ENCODE peak calls at places on chromosomes 2 and 18, in ten cellular contexts. H is neural progenitor cell; Q is HCT116; Y is A549; I is ovary; N is CD8-positive, alpha-beta T cell; R is left ventricle myocardium inferior; G is heart right ventricle; B is A673; P is upper lobe of right lung. O is an unnamed sample.

GRCh38 chr2:45011621-45012602 is 2.7 kb upstream of the SIX2 start:
- DNase-seq in H (no peak), Q (no peak), Y (no peak), I (no peak), N (no peak), R (no peak), G (no peak), B (no peak), P (no peak), O (no peak)

GRCh38 chr18:8333961-8334360 is 275.3 kb upstream of the RAB12 start:
- DNase-seq in H (peak; percentile 38), Q (no peak), Y (no peak), I (no peak), N (no peak), R (no peak), G (no peak), B (no peak), P (no peak), O (no peak)

GRCh38 chr18:24935896-24936295 is 416.1 kb downstream of the ZNF521 start:
- DNase-seq in H (no peak), Q (no peak), Y (no peak), I (no peak), N (no peak), R (no peak), G (no peak), B (no peak), P (no peak), O (no peak)

GRCh38 chr18:71951021-71951420 is 593.1 kb downstream of the CBLN2 start:
- DNase-seq in H (peak; percentile 29), Q (no peak), Y (no peak), I (no peak), N (no peak), R (no peak), G (no peak), B (no peak), P (no peak), O (no peak)

GRCh38 chr2:43302311-43303051 is 76.1 kb upstream of the ZFP36L2 start:
- DNase-seq in H (no peak), Q (no peak), Y (no peak), I (no peak), N (no peak), R (no peak), G (no peak), B (no peak), P (no peak), O (no peak)

GRCh38 chr2:3741372-3741771 is 38.0 kb downstream of the DCDC2C start:
- DNase-seq in H (no peak), Q (no peak), Y (no peak), I (no peak), N (no peak), R (no peak), G (no peak), B (peak; percentile 66), P (no peak), O (no peak)

GRCh38 chr2:231545105-231545902 is 15.1 kb upstream of the NMUR1 start:
- DNase-seq in H (no peak), Q (no peak), Y (no peak), I (no peak), N (peak; percentile 20), R (peak; percentile 60), G (peak; percentile 59), B (no peak), P (peak; percentile 76), O (peak; percentile 39)

GRCh38 chr2:103289101-103289725 is 527.4 kb downstream of the TMEM182 start:
- DNase-seq in H (peak; percentile 45), Q (no peak), Y (no peak), I (no peak), N (no peak), R (no peak), G (no peak), B (no peak), P (no peak), O (no peak)

GRCh38 chr2:111678651-111679050 is 205.3 kb downstream of the ANAPC1 start:
- DNase-seq in H (no peak), Q (no peak), Y (no peak), I (no peak), N (no peak), R (no peak), G (no peak), B (no peak), P (no peak), O (no peak)

GRCh38 chr2:118577202-118577601 is 270.2 kb downstream of the EN1 start:
- DNase-seq in H (no peak), Q (no peak), Y (no peak), I (no peak), N (no peak), R (no peak), G (no peak), B (no peak), P (no peak), O (no peak)

DNA sequence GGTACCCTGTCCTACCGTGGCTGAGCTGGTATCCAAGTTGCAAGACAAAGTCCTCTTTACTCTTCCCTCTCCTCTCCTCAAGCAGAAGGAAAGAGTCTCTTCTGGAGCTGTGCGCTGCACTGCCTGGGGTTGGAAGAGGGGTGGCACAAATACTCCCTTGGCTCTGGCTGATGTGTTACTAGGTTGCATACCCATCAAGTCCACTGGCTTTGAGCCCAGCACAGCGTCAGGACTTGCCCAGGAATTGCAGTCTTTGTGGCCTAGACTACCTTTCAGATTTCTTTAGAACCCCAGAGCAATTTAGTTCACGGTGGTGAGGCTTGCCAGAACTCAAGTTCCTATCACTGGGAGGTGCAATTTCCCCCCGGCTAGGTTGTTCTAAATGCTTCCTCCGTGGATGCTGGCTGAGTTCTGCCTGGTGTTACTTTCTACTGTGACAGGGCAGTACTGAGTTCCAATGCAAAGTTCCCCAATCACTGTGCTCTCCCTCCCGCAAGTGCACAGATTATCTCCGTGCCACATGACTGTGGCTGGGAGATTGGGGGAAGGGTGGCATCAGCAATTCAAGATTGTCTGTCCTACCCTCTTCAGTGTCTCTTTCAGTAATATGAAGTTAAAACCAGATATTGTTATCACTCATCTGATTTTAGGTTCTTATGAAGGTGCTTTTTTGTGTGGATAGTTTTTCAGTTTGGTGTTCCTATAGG is 13.4 kb downstream of the MYO3B start:
- DNase-seq in H (no peak), Q (no peak), Y (no peak), I (no peak), N (no peak), R (no peak), G (no peak), B (no peak), P (no peak), O (no peak)
- H3K4me1 ChIP-seq in H (no peaks in the 10 kb centered on the region), Q (no peaks in the 10 kb centered on the region), Y (no peaks in the 10 kb centered on the region), I (no peaks in the 10 kb centered on the region), N (no peaks in the 10 kb centered on the region), R (no peaks in the 10 kb centered on the region), G (no peaks in the 10 kb centered on the region), B (no peaks in the 10 kb centered on the region), P (no peaks in the 10 kb centered on the region), O (no peaks in the 10 kb centered on the region)

GRCh38 chr2:63789318-63790051 is 52.2 kb upstream of the UGP2 start:
- DNase-seq in H (no peak), Q (no peak), Y (no peak), I (no peak), N (no peak), R (no peak), G (no peak), B (peak; percentile 15), P (no peak), O (no peak)

GRCh38 chr2:63791387-63791786 is 50.3 kb upstream of the UGP2 start:
- DNase-seq in H (no peak), Q (no peak), Y (no peak), I (no peak), N (no peak), R (no peak), G (no peak), B (no peak), P (no peak), O (no peak)

GRCh38 chr2:63790913-63791312 is 50.8 kb upstream of the UGP2 start:
- DNase-seq in H (no peak), Q (no peak), Y (peak; percentile 29), I (no peak), N (no peak), R (no peak), G (no peak), B (peak; percentile 11), P (no peak), O (peak; percentile 49)

GRCh38 chr2:63790491-63790890 is 51.2 kb upstream of the UGP2 start:
- DNase-seq in H (no peak), Q (no peak), Y (no peak), I (no peak), N (no peak), R (no peak), G (no peak), B (no peak), P (no peak), O (no peak)

DNA sequence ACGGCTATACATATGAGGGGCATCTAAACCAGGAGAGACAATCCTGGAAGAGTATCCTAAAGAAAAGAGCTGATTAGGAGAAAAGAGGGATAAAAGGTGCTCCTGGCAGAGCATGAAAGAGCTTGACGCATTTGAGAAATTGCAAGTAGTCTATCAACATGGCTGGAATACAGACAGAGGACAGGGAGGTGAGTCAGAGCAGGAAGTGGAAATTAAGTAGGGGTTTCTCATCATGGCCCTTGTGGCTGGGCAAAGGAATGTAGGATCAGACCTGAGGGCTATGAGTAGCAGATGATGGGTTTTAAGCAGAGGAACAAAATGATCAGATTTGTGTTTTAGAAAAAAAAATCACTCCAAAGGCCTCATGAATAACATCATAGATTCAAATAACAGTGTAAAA is 49.2 kb upstream of the UGP2 start:
- DNase-seq in H (no peak), Q (no peak), Y (peak; percentile 25), I (no peak), N (no peak), R (no peak), G (no peak), B (peak; percentile 23), P (no peak), O (no peak)
- TF ChIP-seq CTCF in H (no peak), Q (no peak), Y (no peak), I (no peak), N (no peak), R (no peak), G (no peak), B (no peak), P (no peak), O (no peak)

DNA sequence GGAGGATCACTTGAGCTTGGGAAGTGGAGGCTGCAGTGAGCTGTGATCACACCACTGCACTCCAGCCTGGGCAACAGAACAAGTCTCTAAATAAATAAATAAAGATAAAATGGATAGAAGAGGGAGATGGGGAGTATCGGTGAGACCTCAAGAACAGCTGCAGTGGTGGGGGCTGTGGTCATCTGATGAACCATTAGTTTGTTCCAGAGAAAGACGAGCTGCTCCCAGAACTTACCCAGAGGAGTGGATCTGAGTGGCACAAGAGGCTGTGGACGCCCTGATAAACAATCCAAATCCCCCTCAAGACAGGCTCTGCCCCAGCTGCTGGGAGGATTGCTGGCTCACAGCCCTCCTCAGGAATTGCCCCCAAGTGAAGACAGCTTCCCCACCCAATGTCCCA is 26.7 kb downstream of the TMEM127 start:
- DNase-seq in H (no peak), Q (no peak), Y (no peak), I (no peak), N (no peak), R (no peak), G (no peak), B (no peak), P (no peak), O (no peak)
- H3K4me1 ChIP-seq in H (no peaks in the 10 kb centered on the region), Q (no peaks in the 10 kb centered on the region), Y (no peaks in the 10 kb centered on the region), I (no peaks in the 10 kb centered on the region), N (peaks cover 25% of the 10 kb centered on the region), R (peaks cover 39% of the 10 kb centered on the region), G (peaks cover 33% of the 10 kb centered on the region), B (peaks cover 7% of the 10 kb centered on the region), P (peaks cover 9% of the 10 kb centered on the region), O (peaks cover 19% of the 10 kb centered on the region)

DNA sequence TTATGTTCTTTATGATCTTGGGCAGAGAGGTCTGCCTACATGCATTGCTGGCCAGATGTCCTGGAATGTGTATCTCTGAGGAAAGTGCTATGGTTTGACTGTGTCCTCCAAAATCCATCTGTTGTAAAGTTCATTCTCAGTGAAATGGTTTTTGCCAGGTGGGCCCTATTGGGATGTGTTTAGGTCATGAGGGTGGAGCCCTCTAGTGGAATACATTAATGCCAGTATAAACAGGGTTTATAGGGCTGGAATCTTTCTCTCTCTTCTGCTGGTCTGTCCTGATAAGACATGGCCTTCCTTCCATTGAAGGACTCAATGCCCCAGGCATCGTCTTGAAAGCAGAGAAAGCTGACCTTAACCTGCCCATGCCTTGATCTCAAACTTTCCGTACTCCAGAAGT is 258.5 kb downstream of the RPIA start:
- DNase-seq in H (no peak), Q (no peak), Y (peak; percentile 29), I (no peak), N (no peak), R (no peak), G (no peak), B (peak; percentile 16), P (no peak), O (no peak)
- TF ChIP-seq CTCF in H (no peak), Q (peak; percentile 61), Y (peak; percentile 38), I (no peak), N (no peak), R (peak; percentile 55), G (peak; percentile 30), B (peak; percentile 48), P (peak; percentile 23), O (no peak)

O was measured in adrenal gland.